ENCODE peak calls at places on chromosomes 1 and 21, in nine cellular contexts. S is transverse colon, B is SK-N-SH, D is suprapubic skin, T is H1, F is esophagus muscularis mucosa, M is K562, W is GM12878, L is upper lobe of left lung. N is an unnamed sample.

GRCh38 chr1:25068316-25068715 is 138.2 kb upstream of the RUNX3 start:
- DNase-seq in S (no peak), B (no peak), D (no peak), T (no peak), F (no peak), M (no peak), W (no peak), L (no peak), N (no peak)

GRCh38 chr1:86868477-86868876 is 45.4 kb downstream of the SELENOF start:
- DNase-seq in S (no peak), B (no peak), D (no peak), T (no peak), F (no peak), M (no peak), W (no peak), L (no peak), N (no peak)

GRCh38 chr1:204858381-204858821 is 12.3 kb upstream of the NFASC start:
- DNase-seq in S (no peak), B (no peak), D (no peak), T (no peak), F (no peak), M (no peak), W (no peak), L (no peak), N (no peak)

GRCh38 chr1:161502641-161503393 is 2.4 kb upstream of the FCGR2A start:
- DNase-seq in S (no peak), B (no peak), D (no peak), T (no peak), F (no peak), M (peak), W (no peak), L (no peak), N (no peak)

GRCh38 chr1:59116920-59117542 is 179.9 kb upstream of the FGGY start:
- DNase-seq in S (no peak), B (no peak), D (no peak), T (peak), F (peak), M (no peak), W (no peak), L (no peak), N (no peak)

GRCh38 chr1:119903443-119903835 is 7.1 kb upstream of the ADAM30 start:
- DNase-seq in S (no peak), B (no peak), D (no peak), T (no peak), F (no peak), M (no peak), W (no peak), L (no peak), N (no peak)

GRCh38 chr21:30194701-30195299 is 21.1 kb downstream of the CLDN8 start:
- DNase-seq in S (no peak), B (peak), D (no peak), T (no peak), F (no peak), M (peak), W (no peak), L (no peak), N (no peak)

GRCh38 chr1:150895618-150896017 is 8.7 kb downstream of the CTXND2 start:
- DNase-seq in S (no peak), B (peak), D (no peak), T (no peak), F (no peak), M (no peak), W (no peak), L (no peak), N (no peak)

GRCh38 chr1:47241114-47242113 is 9.4 kb upstream of the TAL1 start:
- DNase-seq in S (no peak), B (no peak), D (no peak), T (no peak), F (no peak), M (peak), W (no peak), L (no peak), N (no peak)

GRCh38 chr1:117312453-117313138 is 54.7 kb upstream of the MAN1A2 start:
- DNase-seq in S (no peak), B (no peak), D (no peak), T (no peak), F (no peak), M (peak), W (no peak), L (no peak), N (no peak)

GRCh38 chr1:47534417-47534816 is 96.6 kb downstream of the FOXD2 start:
- DNase-seq in S (no peak), B (no peak), D (no peak), T (no peak), F (no peak), M (no peak), W (no peak), L (no peak), N (no peak)

GRCh38 chr21:31609081-31609480 is 50.4 kb upstream of the SOD1 start:
- DNase-seq in S (no peak), B (no peak), D (no peak), T (peak), F (no peak), M (no peak), W (no peak), L (no peak), N (no peak)

GRCh38 chr1:17233675-17234074 is 15.2 kb upstream of the PADI3 start:
- DNase-seq in S (peak), B (peak), D (no peak), T (no peak), F (no peak), M (no peak), W (no peak), L (peak), N (peak)

GRCh38 chr1:201490708-201491131 is 16.2 kb downstream of the CSRP1 start:
- DNase-seq in S (no peak), B (no peak), D (no peak), T (no peak), F (no peak), M (no peak), W (no peak), L (no peak), N (no peak)

GRCh38 chr21:28762357-28762735 is 230.3 kb downstream of the LTN1 start:
- DNase-seq in S (no peak), B (no peak), D (no peak), T (no peak), F (no peak), M (no peak), W (no peak), L (no peak), N (no peak)

GRCh38 chr1:55812281-55812680 is 597.1 kb upstream of the USP24 start:
- DNase-seq in S (no peak), B (no peak), D (no peak), T (no peak), F (no peak), M (no peak), W (no peak), L (no peak), N (no peak)

GRCh38 chr1:30657131-30658013 is 66.0 kb downstream of the MATN1 start:
- DNase-seq in S (peak), B (no peak), D (no peak), T (no peak), F (no peak), M (no peak), W (no peak), L (no peak), N (peak)

GRCh38 chr1:70475023-70475422 is 64.0 kb downstream of the CTH start:
- DNase-seq in S (no peak), B (no peak), D (no peak), T (no peak), F (no peak), M (no peak), W (no peak), L (no peak), N (no peak)

GRCh38 chr1:208219098-208219658 is 25.0 kb downstream of the PLXNA2 start:
- DNase-seq in S (no peak), B (no peak), D (no peak), T (no peak), F (no peak), M (peak), W (no peak), L (no peak), N (no peak)

GRCh38 chr1:98903261-98903660 is 101.4 kb downstream of the PLPPR5 start:
- DNase-seq in S (no peak), B (no peak), D (no peak), T (no peak), F (no peak), M (no peak), W (no peak), L (no peak), N (no peak)

GRCh38 chr1:167722152-167722869 is 529 bp downstream of the MPZL1 start:
- DNase-seq in S (peak), B (peak), D (no peak), T (no peak), F (no peak), M (peak), W (no peak), L (peak), N (peak)

GRCh38 chr21:41727784-41728763 is 38.8 kb downstream of the RIPK4 start:
- DNase-seq in S (no peak), B (no peak), D (no peak), T (no peak), F (no peak), M (no peak), W (no peak), L (no peak), N (no peak)

GRCh38 chr21:41725421-41726021 is 41.3 kb downstream of the RIPK4 start:
- DNase-seq in S (no peak), B (no peak), D (no peak), T (no peak), F (no peak), M (no peak), W (no peak), L (no peak), N (no peak)

GRCh38 chr21:41726630-41726969 is 40.3 kb downstream of the RIPK4 start:
- DNase-seq in S (no peak), B (no peak), D (no peak), T (no peak), F (no peak), M (no peak), W (no peak), L (no peak), N (no peak)

GRCh38 chr21:41726970-41727783 is 39.7 kb downstream of the RIPK4 start:
- DNase-seq in S (no peak), B (no peak), D (no peak), T (no peak), F (no peak), M (no peak), W (no peak), L (no peak), N (peak)

DNA sequence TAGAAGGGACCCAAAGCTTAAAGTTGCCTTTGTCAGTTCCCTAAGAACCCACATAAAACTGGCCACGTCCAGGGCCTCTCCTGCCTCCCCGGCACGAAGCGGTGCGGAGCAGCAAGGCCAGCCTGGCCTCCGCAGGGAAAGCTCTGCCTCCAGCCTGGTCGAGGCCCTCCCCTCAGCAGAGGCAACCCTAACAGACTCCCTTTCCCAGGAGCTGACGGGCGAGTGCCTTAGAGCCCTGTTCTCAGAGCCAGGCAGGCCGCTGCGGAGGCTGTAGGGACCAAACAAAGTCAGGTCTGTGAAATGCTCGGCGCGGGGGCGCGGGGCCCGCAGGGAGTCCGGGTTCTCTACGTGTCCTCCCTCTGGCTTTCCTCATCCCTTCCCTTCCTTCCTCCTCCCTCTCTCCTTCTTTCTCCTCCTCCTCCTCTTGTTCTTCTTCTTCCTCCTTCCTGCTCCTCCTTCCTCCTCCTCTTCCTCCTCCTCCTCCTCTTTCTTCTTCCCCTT is 40.7 kb downstream of the RIPK4 start:
- DNase-seq in S (no peak), B (no peak), D (no peak), T (no peak), F (no peak), M (no peak), W (no peak), L (no peak), N (no peak)
- H3K4me3 ChIP-seq in S (no peak), B (no peak), D (no peak), T (peak), F (peak), M (no peak), W (no peak), L (no peak), N (no peak)

DNA sequence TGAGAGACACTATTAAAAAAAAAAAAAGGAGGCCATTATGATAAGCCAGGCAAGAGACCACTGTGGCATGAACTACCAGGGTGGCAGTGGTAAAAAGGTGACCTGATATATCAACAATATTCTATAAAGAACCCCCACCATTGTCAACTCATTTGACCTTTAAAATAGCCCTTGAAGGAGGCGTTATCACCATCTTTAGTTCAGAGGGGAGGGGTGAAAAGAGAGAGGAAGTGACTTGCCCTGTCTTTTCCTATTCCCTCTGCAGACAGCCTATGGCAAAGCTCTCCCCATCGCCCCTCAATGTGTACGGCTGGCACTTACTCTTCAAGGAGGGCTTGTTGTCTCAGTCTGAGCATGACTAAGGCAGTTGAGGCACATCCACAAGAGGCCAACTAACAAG is 11.7 kb upstream of the SLFNL1 start:
- DNase-seq in S (no peak), B (no peak), D (no peak), T (no peak), F (no peak), M (no peak), W (no peak), L (no peak), N (no peak)
- TF ChIP-seq EP300 in S (no peak), B (no peak), D (no peak), T (no peak), F (no peak), M (no peak), W (no peak), L (no peak), N (no peak)

GRCh38 chr1:198681831-198682756 is 43.3 kb downstream of the PTPRC start:
- DNase-seq in S (peak), B (peak), D (peak), T (no peak), F (no peak), M (peak), W (peak), L (peak), N (peak)
- TF ChIP-seq POLR2AphosphoS5 in S (peak), B (peak), D (no peak), T (no peak), F (peak), M (peak), W (peak), L (peak), N (peak)

GRCh38 chr1:15125101-15125745 is 28.3 kb upstream of the TMEM51 start:
- DNase-seq in S (no peak), B (no peak), D (no peak), T (no peak), F (no peak), M (no peak), W (no peak), L (no peak), N (no peak)

GRCh38 chr1:15129944-15130343 is 23.6 kb upstream of the TMEM51 start:
- DNase-seq in S (no peak), B (no peak), D (no peak), T (no peak), F (no peak), M (no peak), W (no peak), L (no peak), N (no peak)

GRCh38 chr1:15128077-15128476 is 25.5 kb upstream of the TMEM51 start:
- DNase-seq in S (no peak), B (no peak), D (no peak), T (no peak), F (no peak), M (no peak), W (no peak), L (no peak), N (no peak)

GRCh38 chr1:15130607-15131006 is 22.9 kb upstream of the TMEM51 start:
- DNase-seq in S (no peak), B (no peak), D (no peak), T (no peak), F (no peak), M (no peak), W (no peak), L (no peak), N (no peak)

GRCh38 chr1:15128520-15129313 is 24.8 kb upstream of the TMEM51 start:
- DNase-seq in S (peak), B (peak), D (no peak), T (peak), F (no peak), M (peak), W (peak), L (peak), N (peak)
- H3K4me3 ChIP-seq in S (no peak), B (no peak), D (no peak), T (no peak), F (no peak), M (no peak), W (no peak), L (no peak), N (no peak)

GRCh38 chr1:6198646-6199297 is 623 bp downstream of the RPL22 start:
- DNase-seq in S (no peak), B (no peak), D (no peak), T (no peak), F (no peak), M (no peak), W (no peak), L (no peak), N (no peak)
- TF ChIP-seq EP300 in S (no peak), B (no peak), D (no peak), T (no peak), F (no peak), M (no peak), W (no peak), L (no peak), N (no peak)

GRCh38 chr1:155978325-155978972 is at the start of gene ARHGEF2:
- DNase-seq in S (peak), B (peak), D (peak), T (peak), F (peak), M (peak), W (no peak), L (peak), N (peak)
- TF ChIP-seq POLR2AphosphoS5 in S (peak), B (no peak), D (no peak), T (peak), F (peak), M (peak), W (peak), L (peak), N (no peak)

GRCh38 chr1:229199261-229199850 is 71.6 kb upstream of the RAB4A start:
- DNase-seq in S (no peak), B (no peak), D (no peak), T (no peak), F (no peak), M (no peak), W (no peak), L (no peak), N (peak)

GRCh38 chr1:229197225-229197677 is 73.7 kb upstream of the RAB4A start:
- DNase-seq in S (no peak), B (no peak), D (no peak), T (no peak), F (no peak), M (no peak), W (no peak), L (no peak), N (no peak)

GRCh38 chr1:229203030-229203751 is 67.7 kb upstream of the RAB4A start:
- DNase-seq in S (no peak), B (peak), D (no peak), T (peak), F (no peak), M (peak), W (no peak), L (no peak), N (no peak)

GRCh38 chr1:229196404-229197224 is 74.3 kb upstream of the RAB4A start:
- DNase-seq in S (no peak), B (no peak), D (no peak), T (no peak), F (no peak), M (no peak), W (no peak), L (no peak), N (no peak)

DNA sequence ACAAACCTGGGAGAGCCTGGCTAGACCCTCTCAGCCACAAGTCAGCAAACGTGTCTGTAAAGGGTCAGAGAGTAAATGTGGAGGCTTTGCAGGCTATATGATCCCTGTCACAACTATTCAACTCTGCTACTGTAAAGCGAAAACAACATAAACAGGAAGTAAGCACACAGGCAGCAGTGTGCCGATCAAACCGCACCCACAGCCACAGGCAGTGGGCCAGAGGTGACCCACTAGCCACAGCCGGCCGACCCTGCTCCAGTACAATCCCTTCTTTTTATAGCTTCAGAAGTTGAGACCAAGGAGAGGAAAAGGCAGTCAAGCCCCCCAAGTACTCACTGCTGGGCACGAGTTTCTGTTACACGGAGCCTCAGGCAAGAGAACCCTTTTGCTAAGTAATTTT is 71.0 kb upstream of the RAB4A start:
- DNase-seq in S (peak), B (no peak), D (no peak), T (no peak), F (no peak), M (no peak), W (no peak), L (peak), N (peak)
- H3K4me3 ChIP-seq in S (no peak), B (no peak), D (no peak), T (no peak), F (peak), M (no peak), W (no peak), L (no peak), N (no peak)

GRCh38 chr1:19591482-19592093 is 52.5 kb upstream of the NBL1 start:
- DNase-seq in S (no peak), B (no peak), D (no peak), T (no peak), F (no peak), M (no peak), W (no peak), L (no peak), N (no peak)

GRCh38 chr1:19599810-19600209 is 44.3 kb upstream of the NBL1 start:
- DNase-seq in S (no peak), B (no peak), D (no peak), T (no peak), F (no peak), M (no peak), W (no peak), L (no peak), N (no peak)

GRCh38 chr1:19597463-19598309 is 46.4 kb upstream of the NBL1 start:
- DNase-seq in S (no peak), B (no peak), D (peak), T (no peak), F (peak), M (no peak), W (no peak), L (no peak), N (no peak)

GRCh38 chr1:19596719-19597462 is 47.2 kb upstream of the NBL1 start:
- DNase-seq in S (peak), B (peak), D (peak), T (peak), F (peak), M (peak), W (peak), L (peak), N (peak)

DNA sequence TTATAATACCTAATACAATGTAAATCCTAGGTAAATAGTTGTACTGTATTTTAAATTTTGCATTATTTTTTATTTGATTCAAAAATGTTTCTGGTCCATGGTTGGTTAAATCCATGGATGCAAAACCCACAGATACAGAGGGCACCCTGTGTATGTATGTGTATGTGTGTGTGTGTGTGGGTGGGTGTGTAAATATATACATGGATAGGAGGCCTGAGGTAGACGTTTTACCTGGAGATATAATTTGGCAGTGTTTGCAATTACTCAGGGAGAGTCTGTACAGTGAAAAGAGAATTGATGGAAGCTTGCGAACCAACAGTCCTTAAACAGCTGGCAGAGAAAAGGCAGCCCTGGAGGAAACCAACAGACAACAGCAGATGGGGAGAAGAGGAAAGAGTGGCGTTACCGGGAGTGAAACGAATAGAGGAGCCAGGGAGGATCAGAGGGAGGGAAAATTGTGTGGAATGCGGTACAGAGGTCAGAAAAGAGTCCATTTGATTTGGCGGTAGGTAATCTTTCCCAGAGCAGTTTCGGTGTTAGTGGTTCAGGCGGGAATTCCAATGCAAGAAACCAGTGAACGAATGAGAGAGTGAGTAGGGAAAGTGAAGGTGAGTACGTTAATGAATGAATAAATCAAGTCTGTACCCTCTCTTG is 47.9 kb upstream of the NBL1 start:
- DNase-seq in S (peak), B (peak), D (no peak), T (no peak), F (no peak), M (no peak), W (no peak), L (no peak), N (no peak)
- TF ChIP-seq EP300 in S (no peak), B (no peak), D (no peak), T (no peak), F (no peak), M (no peak), W (no peak), L (no peak), N (no peak)

N was measured in stomach.